ENCODE peak calls at places on chromosomes 6 and 20, in ten cellular contexts. U, J, S, C, E, Q, L, I, G and H are unnamed samples.

GRCh38 chr6:132515386-132515785 is 2.5 kb upstream of the STX7 start:
- DNase-seq in C (no peak), G (no peak), U (no peak), Q (no peak), L (no peak), I (no peak), E (no peak), S (no peak), J (no peak), H (no peak)

GRCh38 chr6:166244353-166245045 is 63.7 kb downstream of the PRR18 start:
- DNase-seq in E (peak), S (no peak), Q (no peak), L (no peak), G (no peak), U (no peak), I (no peak), C (no peak), J (no peak), H (no peak)

GRCh38 chr20:20267685-20268429 is 100.0 kb upstream of the INSM1 start:
- DNase-seq in C (no peak), Q (peak), S (no peak), E (no peak), J (no peak), G (no peak), L (no peak), I (no peak), U (no peak), H (no peak)

GRCh38 chr6:3226422-3227362 is 761 bp downstream of the TUBB2B start:
- DNase-seq in U (no peak), E (peak), I (peak), L (no peak), C (no peak), S (no peak), Q (no peak), J (no peak), G (peak), H (peak)

GRCh38 chr6:136326038-136326561 is 36.5 kb upstream of the BCLAF1 start:
- DNase-seq in L (no peak), Q (no peak), J (no peak), E (no peak), I (no peak), U (no peak), S (no peak), G (no peak), C (no peak), H (no peak)

GRCh38 chr6:154139894-154140293 is 100.9 kb downstream of the OPRM1 start:
- DNase-seq in L (no peak), U (no peak), J (no peak), G (no peak), Q (peak), C (no peak), E (no peak), S (no peak), I (no peak), H (no peak)

GRCh38 chr6:33426590-33427563 is 7.0 kb downstream of the SYNGAP1 start:
- DNase-seq in L (peak), J (no peak), Q (no peak), I (no peak), G (peak), C (no peak), E (no peak), U (no peak), S (no peak), H (no peak)

GRCh38 chr20:63518351-63518861 is 2.2 kb upstream of the PPDPF start:
- DNase-seq in C (no peak), L (no peak), U (no peak), E (peak), G (peak), S (no peak), Q (no peak), J (no peak), I (no peak), H (no peak)

GRCh38 chr20:10863337-10864060 is 189.7 kb upstream of the JAG1 start:
- DNase-seq in I (no peak), L (no peak), U (no peak), S (peak), Q (no peak), E (no peak), J (no peak), C (no peak), G (no peak), H (no peak)

GRCh38 chr6:136719280-136720044 is 72.8 kb downstream of the MAP3K5 start:
- DNase-seq in U (no peak), C (no peak), I (no peak), L (no peak), E (no peak), S (no peak), G (peak), J (no peak), Q (no peak), H (no peak)

GRCh38 chr20:50242863-50243609 is 52.4 kb downstream of the CEBPB start:
- DNase-seq in C (no peak), G (no peak), Q (no peak), I (no peak), L (no peak), J (no peak), U (no peak), S (peak), E (no peak), H (peak)

GRCh38 chr6:158354509-158354877 is 42.2 kb downstream of the TULP4 start:
- DNase-seq in U (no peak), I (no peak), L (no peak), S (no peak), G (no peak), C (no peak), E (no peak), Q (no peak), J (no peak), H (no peak)

GRCh38 chr6:154410215-154410614 is 53.6 kb upstream of the IPCEF1 start:
- DNase-seq in C (no peak), L (no peak), Q (no peak), U (no peak), E (no peak), G (no peak), I (no peak), J (no peak), S (no peak), H (no peak)

GRCh38 chr6:2196079-2196679 is 49.2 kb downstream of the GMDS start:
- DNase-seq in Q (no peak), E (no peak), L (peak), S (peak), G (peak), J (peak), U (no peak), C (no peak), I (no peak), H (no peak)

GRCh38 chr6:100035873-100036653 is 42.0 kb upstream of the MCHR2 start:
- DNase-seq in G (no peak), Q (no peak), J (no peak), U (no peak), L (no peak), S (peak), E (no peak), I (no peak), C (no peak), H (no peak)

GRCh38 chr20:42204261-42204660 is 586.1 kb upstream of the CHD6 start:
- DNase-seq in E (no peak), S (no peak), C (no peak), Q (no peak), J (no peak), U (no peak), I (no peak), L (no peak), G (peak), H (peak)

GRCh38 chr6:129448965-129449364 is 261.0 kb downstream of the ARHGAP18 start:
- DNase-seq in J (no peak), S (no peak), Q (no peak), C (no peak), U (no peak), L (no peak), E (no peak), G (no peak), I (no peak), H (no peak)

GRCh38 chr6:30683137-30683979 is 3.1 kb downstream of the PPP1R18 start:
- DNase-seq in I (no peak), S (no peak), J (no peak), G (no peak), E (no peak), U (no peak), C (no peak), Q (no peak), L (no peak), H (no peak)

GRCh38 chr6:15062311-15063252 is 183.3 kb upstream of the JARID2 start:
- DNase-seq in E (no peak), L (no peak), J (no peak), I (no peak), Q (peak), C (no peak), S (peak), U (no peak), G (no peak), H (no peak)

GRCh38 chr20:1462834-1463233 is 3.8 kb downstream of the NSFL1C start:
- DNase-seq in L (no peak), I (no peak), S (no peak), G (no peak), Q (no peak), E (no peak), U (no peak), J (no peak), C (no peak), H (no peak)

GRCh38 chr20:56244259-56244658 is 4.3 kb upstream of the MC3R start:
- DNase-seq in U (no peak), Q (no peak), J (no peak), E (no peak), L (no peak), I (no peak), C (no peak), G (no peak), S (no peak), H (no peak)

GRCh38 chr6:148501178-148501590 is 158.5 kb downstream of the SASH1 start:
- DNase-seq in G (no peak), J (no peak), C (no peak), U (no peak), E (no peak), S (peak), Q (no peak), L (no peak), I (no peak), H (no peak)

GRCh38 chr6:93964296-93964695 is 544.9 kb upstream of the EPHA7 start:
- DNase-seq in S (no peak), I (no peak), Q (no peak), J (no peak), C (no peak), E (no peak), G (no peak), L (no peak), U (no peak), H (no peak)

GRCh38 chr20:23669327-23669726 is 19.5 kb downstream of the CST4 start:
- DNase-seq in E (no peak), I (no peak), S (no peak), J (no peak), C (no peak), Q (no peak), U (no peak), L (no peak), G (no peak), H (no peak)

GRCh38 chr6:158457616-158458278 is 102.1 kb upstream of the TMEM181 start:
- DNase-seq in G (no peak), C (no peak), U (no peak), L (no peak), I (no peak), S (peak), E (no peak), Q (no peak), J (no peak), H (no peak)

GRCh38 chr6:26006086-26006939 is 43.7 kb downstream of the TRIM38 start:
- DNase-seq in I (no peak), L (no peak), G (no peak), U (no peak), Q (no peak), S (no peak), J (no peak), C (no peak), E (no peak), H (no peak)

GRCh38 chr6:87484491-87484890 is 11.7 kb downstream of the SLC35A1 start:
- DNase-seq in U (no peak), I (no peak), G (no peak), C (no peak), L (no peak), S (peak), Q (no peak), J (no peak), E (no peak), H (no peak)

GRCh38 chr20:36852187-36852586 is 23.8 kb upstream of the TLDC2 start:
- DNase-seq in S (no peak), E (no peak), L (no peak), J (no peak), C (no peak), Q (no peak), I (no peak), G (no peak), U (no peak), H (no peak)

GRCh38 chr6:14337157-14337556 is 219.6 kb downstream of the CD83 start:
- DNase-seq in L (no peak), E (no peak), J (no peak), S (no peak), I (no peak), G (no peak), U (no peak), Q (peak), C (no peak), H (no peak)

GRCh38 chr20:20192366-20192765 is 140.0 kb downstream of the CFAP61 start:
- DNase-seq in Q (no peak), S (no peak), U (no peak), G (no peak), C (no peak), I (no peak), L (no peak), J (no peak), E (no peak), H (no peak)

GRCh38 chr6:14799928-14800327 is 445.9 kb upstream of the JARID2 start:
- DNase-seq in U (no peak), G (peak), Q (peak), I (no peak), L (peak), J (no peak), C (peak), E (no peak), S (peak), H (peak)

GRCh38 chr6:111057074-111057752 is 30.1 kb upstream of the SLC16A10 start:
- DNase-seq in C (no peak), J (no peak), E (no peak), G (peak), I (no peak), L (peak), Q (peak), U (no peak), S (peak), H (no peak)

GRCh38 chr20:34974246-34974645 is 18.6 kb downstream of the MYH7B start:
- DNase-seq in L (no peak), Q (no peak), C (no peak), U (no peak), G (no peak), S (no peak), J (no peak), I (no peak), E (no peak), H (no peak)

GRCh38 chr20:34978092-34978744 is 22.6 kb downstream of the MYH7B start:
- DNase-seq in I (no peak), E (peak), Q (no peak), C (no peak), J (no peak), U (no peak), G (no peak), S (no peak), L (no peak), H (no peak)

GRCh38 chr20:34979366-34980153 is 23.9 kb downstream of the MYH7B start:
- DNase-seq in J (no peak), U (no peak), G (peak), E (peak), S (no peak), L (no peak), C (no peak), Q (no peak), I (no peak), H (no peak)

GRCh38 chr20:34977365-34978091 is 21.9 kb downstream of the MYH7B start:
- DNase-seq in C (no peak), U (no peak), I (no peak), G (no peak), L (no peak), J (no peak), E (peak), S (no peak), Q (no peak), H (no peak)

DNA sequence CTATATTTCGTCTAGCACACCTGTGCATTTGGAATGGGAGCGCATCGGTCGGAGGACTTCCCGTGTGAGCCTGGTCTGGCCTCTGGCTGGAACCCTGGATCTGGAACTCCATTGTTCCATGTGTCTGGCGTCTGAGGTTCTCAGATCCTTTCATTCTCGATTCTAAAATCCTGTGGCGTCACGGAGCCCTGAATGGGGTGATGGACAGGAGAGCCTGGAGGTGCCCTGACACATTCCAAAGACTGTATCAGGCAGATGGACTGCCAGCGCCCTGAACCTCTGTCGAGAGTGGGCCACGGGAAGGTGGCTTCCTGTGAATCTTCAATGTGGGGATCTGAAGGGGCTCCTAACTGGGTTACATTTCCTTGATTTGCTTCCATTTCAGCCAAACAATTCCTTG is 20.6 kb downstream of the MYH7B start:
- DNase-seq in S (no peak), J (no peak), L (no peak), I (no peak), E (peak), G (no peak), Q (no peak), C (no peak), U (no peak), H (no peak)
- H3K27ac ChIP-seq in S (no peak), J (no peak), L (no peak), I (no peak), E (no peak), G (no peak), Q (no peak), C (no peak), U (no peak), H (no peak)

GRCh38 chr20:61385731-61386130 is 133.7 kb downstream of the CDH4 start:
- DNase-seq in E (no peak), L (no peak), I (no peak), J (no peak), Q (no peak), G (no peak), S (no peak), U (no peak), C (no peak), H (no peak)

GRCh38 chr20:61387204-61387958 is 135.3 kb downstream of the CDH4 start:
- DNase-seq in E (no peak), Q (no peak), L (peak), J (no peak), G (peak), C (peak), S (no peak), I (no peak), U (no peak), H (peak)

GRCh38 chr20:61387961-61388360 is 135.9 kb downstream of the CDH4 start:
- DNase-seq in E (no peak), J (no peak), U (no peak), C (no peak), G (no peak), S (no peak), I (no peak), Q (no peak), L (no peak), H (no peak)

GRCh38 chr20:61382194-61382593 is 130.1 kb downstream of the CDH4 start:
- DNase-seq in Q (no peak), S (no peak), J (no peak), E (no peak), G (no peak), C (no peak), L (no peak), I (no peak), U (no peak), H (no peak)

GRCh38 chr20:61385316-61385715 is 133.3 kb downstream of the CDH4 start:
- DNase-seq in C (no peak), Q (no peak), U (no peak), S (no peak), I (no peak), L (no peak), J (no peak), E (no peak), G (no peak), H (no peak)
- H3K27ac ChIP-seq in C (no peak), Q (no peak), U (no peak), S (no peak), I (no peak), L (no peak), J (no peak), E (no peak), G (no peak), H (no peak)

DNA sequence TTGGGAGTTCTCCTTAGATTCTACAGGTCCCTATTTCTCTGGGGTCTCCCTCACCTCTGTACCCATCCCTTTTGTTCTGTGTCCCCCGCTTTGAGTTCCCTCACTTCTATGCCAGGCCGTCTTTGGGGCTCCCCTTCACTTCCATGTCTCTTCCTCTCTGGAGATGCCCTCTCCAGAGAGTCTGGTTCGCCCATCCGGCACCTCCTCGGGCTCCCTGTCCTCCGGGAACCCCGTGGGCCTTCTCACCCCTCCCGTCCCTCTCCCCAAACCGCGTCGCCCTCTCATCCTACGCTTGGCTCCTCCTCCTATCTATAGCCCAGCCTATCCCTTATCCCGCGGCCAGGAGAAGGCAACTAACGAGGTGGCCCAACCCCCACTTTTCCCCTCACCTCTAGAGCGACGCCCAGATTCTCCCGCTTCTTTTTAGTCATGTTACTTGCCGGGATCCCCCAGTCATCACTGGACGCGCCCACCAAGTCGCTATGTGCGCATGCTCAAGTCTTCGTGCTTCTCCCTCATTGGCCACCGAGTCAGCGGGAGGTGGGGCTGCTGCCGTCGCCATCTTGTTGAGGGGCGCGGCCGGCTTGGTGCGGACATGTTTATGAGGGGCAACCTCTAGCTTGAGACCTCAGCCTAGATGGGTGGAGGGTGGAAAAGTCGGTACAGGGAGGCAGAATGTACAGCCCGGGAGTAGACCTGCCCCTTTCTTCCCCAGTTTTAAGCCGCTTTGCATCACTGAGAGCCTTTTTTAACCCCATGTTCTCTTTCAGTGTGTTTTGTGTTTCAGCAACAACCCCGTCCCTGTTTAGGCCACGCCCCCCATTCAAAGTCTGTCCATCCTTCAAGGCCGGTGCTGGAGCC is at the start of gene CCDC167:
- DNase-seq in S (peak), C (peak), U (peak), Q (peak), J (peak), L (peak), G (peak), E (peak), I (peak), H (peak)
- H3K27ac ChIP-seq in S (peak), C (no peak), U (peak), Q (peak), J (peak), L (peak), G (peak), E (no peak), I (peak), H (peak)

DNA sequence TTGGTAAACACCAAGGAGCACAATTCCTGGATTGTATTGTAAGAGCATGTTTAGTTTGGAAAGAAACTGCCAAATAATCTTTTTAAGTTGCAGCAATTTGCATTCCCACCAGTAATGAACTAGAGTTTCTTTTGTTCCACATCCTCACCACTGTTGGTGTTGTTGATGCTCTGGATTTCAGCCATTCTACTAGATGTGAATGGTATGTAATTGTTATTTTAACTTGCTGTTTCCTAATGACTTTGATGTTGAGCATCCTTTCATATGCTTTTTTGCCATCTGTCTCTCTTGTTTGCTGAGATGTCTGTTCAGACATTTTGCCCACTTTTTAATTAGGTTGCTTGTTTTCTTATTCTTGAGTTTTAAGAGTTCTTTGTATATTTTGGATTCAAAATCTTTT is 1654.1 kb downstream of the GRIK2 start:
- DNase-seq in C (no peak), E (no peak), Q (no peak), J (no peak), G (no peak), I (no peak), L (no peak), U (no peak), S (no peak), H (no peak)
- H3K27ac ChIP-seq in C (no peak), E (no peak), Q (no peak), J (no peak), G (no peak), I (no peak), L (no peak), U (no peak), S (no peak), H (no peak)